ENCODE peak calls at places on chromosomes 13 and 19, in five cellular contexts. One of them, this sample, is unnamed.

GRCh38 chr19:33419763-33420080 is 46.2 kb downstream of the CEBPG start:
- DNase-seq in head of caudate nucleus: no peak
- DNase-seq in stimulated activated naive CD8-positive, alpha-beta T cell treated with anti-CD3 and anti-CD28 coated beads, Interleukin-15, Interleukin-2, amounts not matched to agents 100 U/mL and 50 U/mL, for 24 hours: no peak
- DNase-seq in adipocyte: no peak
- DNase-seq in NCI-H2171: no peak
- DNase-seq in this sample: no peak

GRCh38 chr13:101875717-101876393 is 423.4 kb downstream of the ITGBL1 start:
- DNase-seq in adipocyte: peak; percentile 78
- DNase-seq in stimulated activated naive CD8-positive, alpha-beta T cell treated with anti-CD3 and anti-CD28 coated beads, Interleukin-15, Interleukin-2, amounts not matched to agents 100 U/mL and 50 U/mL, for 24 hours: no peak
- DNase-seq in head of caudate nucleus: no peak
- DNase-seq in NCI-H2171: no peak
- DNase-seq in this sample: peak; percentile 20

GRCh38 chr13:31476266-31476665 is 263.1 kb upstream of the RXFP2 start:
- DNase-seq in adipocyte: peak; percentile 72
- DNase-seq in stimulated activated naive CD8-positive, alpha-beta T cell treated with anti-CD3 and anti-CD28 coated beads, Interleukin-15, Interleukin-2, amounts not matched to agents 100 U/mL and 50 U/mL, for 24 hours: no peak
- DNase-seq in NCI-H2171: no peak
- DNase-seq in head of caudate nucleus: no peak
- DNase-seq in this sample: peak; percentile 83

GRCh38 chr13:32125221-32125621 is 93.6 kb downstream of the FRY start:
- DNase-seq in NCI-H2171: no peak
- DNase-seq in adipocyte: peak; percentile 62
- DNase-seq in head of caudate nucleus: no peak
- DNase-seq in stimulated activated naive CD8-positive, alpha-beta T cell treated with anti-CD3 and anti-CD28 coated beads, Interleukin-15, Interleukin-2, amounts not matched to agents 100 U/mL and 50 U/mL, for 24 hours: no peak
- DNase-seq in this sample: peak; percentile 99

GRCh38 chr13:45162194-45162593 is 38.7 kb downstream of the KCTD4 start:
- DNase-seq in NCI-H2171: no peak
- DNase-seq in adipocyte: peak; percentile 18
- DNase-seq in head of caudate nucleus: no peak
- DNase-seq in stimulated activated naive CD8-positive, alpha-beta T cell treated with anti-CD3 and anti-CD28 coated beads, Interleukin-15, Interleukin-2, amounts not matched to agents 100 U/mL and 50 U/mL, for 24 hours: no peak
- DNase-seq in this sample: peak; percentile 14

GRCh38 chr13:75468602-75469001 is 13.4 kb downstream of the TBC1D4 start:
- DNase-seq in head of caudate nucleus: no peak
- DNase-seq in stimulated activated naive CD8-positive, alpha-beta T cell treated with anti-CD3 and anti-CD28 coated beads, Interleukin-15, Interleukin-2, amounts not matched to agents 100 U/mL and 50 U/mL, for 24 hours: no peak
- DNase-seq in NCI-H2171: no peak
- DNase-seq in adipocyte: no peak
- DNase-seq in this sample: no peak

GRCh38 chr19:46192990-46193650 is 36.4 kb upstream of the IGFL1 start:
- DNase-seq in stimulated activated naive CD8-positive, alpha-beta T cell treated with anti-CD3 and anti-CD28 coated beads, Interleukin-15, Interleukin-2, amounts not matched to agents 100 U/mL and 50 U/mL, for 24 hours: no peak
- DNase-seq in adipocyte: peak; percentile 90
- DNase-seq in NCI-H2171: no peak
- DNase-seq in head of caudate nucleus: no peak
- DNase-seq in this sample: peak; percentile 92

GRCh38 chr19:2150794-2151338 is 500 bp downstream of the AP3D1 start:
- DNase-seq in stimulated activated naive CD8-positive, alpha-beta T cell treated with anti-CD3 and anti-CD28 coated beads, Interleukin-15, Interleukin-2, amounts not matched to agents 100 U/mL and 50 U/mL, for 24 hours: peak; percentile 35
- DNase-seq in NCI-H2171: no peak
- DNase-seq in adipocyte: peak; percentile 48
- DNase-seq in head of caudate nucleus: no peak
- DNase-seq in this sample: peak; percentile 16

GRCh38 chr13:98556968-98557591 is 19.8 kb downstream of the STK24 start:
- DNase-seq in stimulated activated naive CD8-positive, alpha-beta T cell treated with anti-CD3 and anti-CD28 coated beads, Interleukin-15, Interleukin-2, amounts not matched to agents 100 U/mL and 50 U/mL, for 24 hours: no peak
- DNase-seq in NCI-H2171: no peak
- DNase-seq in adipocyte: no peak
- DNase-seq in head of caudate nucleus: no peak
- DNase-seq in this sample: peak; percentile 87

GRCh38 chr13:61110804-61111203 is 304.8 kb downstream of the PCDH20 start:
- DNase-seq in head of caudate nucleus: no peak
- DNase-seq in adipocyte: no peak
- DNase-seq in stimulated activated naive CD8-positive, alpha-beta T cell treated with anti-CD3 and anti-CD28 coated beads, Interleukin-15, Interleukin-2, amounts not matched to agents 100 U/mL and 50 U/mL, for 24 hours: no peak
- DNase-seq in NCI-H2171: no peak
- DNase-seq in this sample: no peak

GRCh38 chr19:7255631-7256030 is 38.6 kb downstream of the INSR start:
- DNase-seq in stimulated activated naive CD8-positive, alpha-beta T cell treated with anti-CD3 and anti-CD28 coated beads, Interleukin-15, Interleukin-2, amounts not matched to agents 100 U/mL and 50 U/mL, for 24 hours: no peak
- DNase-seq in adipocyte: no peak
- DNase-seq in head of caudate nucleus: no peak
- DNase-seq in NCI-H2171: no peak
- DNase-seq in this sample: no peak

GRCh38 chr13:84571264-84571663 is 689.0 kb upstream of the SLITRK1 start:
- DNase-seq in adipocyte: no peak
- DNase-seq in head of caudate nucleus: no peak
- DNase-seq in NCI-H2171: no peak
- DNase-seq in stimulated activated naive CD8-positive, alpha-beta T cell treated with anti-CD3 and anti-CD28 coated beads, Interleukin-15, Interleukin-2, amounts not matched to agents 100 U/mL and 50 U/mL, for 24 hours: no peak
- DNase-seq in this sample: no peak

GRCh38 chr13:73365240-73365639 is 306.4 kb downstream of the KLF5 start:
- DNase-seq in adipocyte: no peak
- DNase-seq in head of caudate nucleus: no peak
- DNase-seq in stimulated activated naive CD8-positive, alpha-beta T cell treated with anti-CD3 and anti-CD28 coated beads, Interleukin-15, Interleukin-2, amounts not matched to agents 100 U/mL and 50 U/mL, for 24 hours: no peak
- DNase-seq in NCI-H2171: no peak
- DNase-seq in this sample: no peak

GRCh38 chr13:62931901-62932883 is 1516.5 kb upstream of the PCDH20 start:
- DNase-seq in NCI-H2171: no peak
- DNase-seq in head of caudate nucleus: no peak
- DNase-seq in adipocyte: peak; percentile 39
- DNase-seq in stimulated activated naive CD8-positive, alpha-beta T cell treated with anti-CD3 and anti-CD28 coated beads, Interleukin-15, Interleukin-2, amounts not matched to agents 100 U/mL and 50 U/mL, for 24 hours: no peak
- DNase-seq in this sample: peak; percentile 25

GRCh38 chr19:5624154-5624663 is 1.3 kb downstream of the SAFB start:
- DNase-seq in head of caudate nucleus: peak; percentile 52
- DNase-seq in stimulated activated naive CD8-positive, alpha-beta T cell treated with anti-CD3 and anti-CD28 coated beads, Interleukin-15, Interleukin-2, amounts not matched to agents 100 U/mL and 50 U/mL, for 24 hours: peak; percentile 26
- DNase-seq in adipocyte: peak; percentile 79
- DNase-seq in NCI-H2171: no peak
- DNase-seq in this sample: peak; percentile 58

GRCh38 chr19:45249261-45250033 is 1.6 kb upstream of the MARK4 start:
- DNase-seq in NCI-H2171: no peak
- DNase-seq in adipocyte: no peak
- DNase-seq in stimulated activated naive CD8-positive, alpha-beta T cell treated with anti-CD3 and anti-CD28 coated beads, Interleukin-15, Interleukin-2, amounts not matched to agents 100 U/mL and 50 U/mL, for 24 hours: no peak
- DNase-seq in head of caudate nucleus: no peak
- DNase-seq in this sample: no peak

GRCh38 chr19:13983213-13983889 is 22.8 kb downstream of the RFX1 start:
- DNase-seq in NCI-H2171: peak; percentile 90
- DNase-seq in stimulated activated naive CD8-positive, alpha-beta T cell treated with anti-CD3 and anti-CD28 coated beads, Interleukin-15, Interleukin-2, amounts not matched to agents 100 U/mL and 50 U/mL, for 24 hours: no peak
- DNase-seq in adipocyte: no peak
- DNase-seq in head of caudate nucleus: no peak
- DNase-seq in this sample: no peak

GRCh38 chr19:49684983-49685553 is 4.3 kb upstream of the ADM5 start:
- DNase-seq in adipocyte: no peak
- DNase-seq in head of caudate nucleus: no peak
- DNase-seq in stimulated activated naive CD8-positive, alpha-beta T cell treated with anti-CD3 and anti-CD28 coated beads, Interleukin-15, Interleukin-2, amounts not matched to agents 100 U/mL and 50 U/mL, for 24 hours: no peak
- DNase-seq in NCI-H2171: no peak
- DNase-seq in this sample: peak; percentile 22